ENCODE peak calls at places on chromosomes 5 and 9, in six cellular contexts. O, Y, H, X, D and I are unnamed samples.

GRCh38 chr9:15293727-15294405 is 13.2 kb downstream of the TTC39B start:
- DNase-seq in O (no peak), Y (peak; percentile 39), H (no peak), X (no peak), D (no peak), I (no peak)

GRCh38 chr9:71762900-71763653 is 5.2 kb downstream of the CEMIP2 start:
- DNase-seq in O (peak; percentile 62), Y (no peak), H (peak; percentile 18), X (no peak), D (peak; percentile 52), I (peak; percentile 80)

GRCh38 chr5:57102905-57103255 is 71.0 kb upstream of the GPBP1 start:
- DNase-seq in O (peak; percentile 71), Y (no peak), H (peak; percentile 28), X (no peak), D (no peak), I (no peak)

GRCh38 chr9:72401396-72401795 is 36.4 kb upstream of the ZFAND5 start:
- DNase-seq in O (no peak), Y (no peak), H (no peak), X (no peak), D (no peak), I (no peak)

GRCh38 chr9:128714586-128715435 is 9.1 kb downstream of the ZDHHC12 start:
- DNase-seq in O (no peak), Y (no peak), H (no peak), X (no peak), D (no peak), I (no peak)

GRCh38 chr9:135330307-135330631 is 149.3 kb upstream of the PPP1R26 start:
- DNase-seq in O (no peak), Y (no peak), H (no peak), X (no peak), D (no peak), I (no peak)

GRCh38 chr5:95392593-95393182 is 1.5 kb downstream of the FAM81B start:
- DNase-seq in O (peak; percentile 1), Y (no peak), H (no peak), X (no peak), D (peak; percentile 39), I (peak; percentile 37)

GRCh38 chr5:172636279-172637050 is 4.6 kb upstream of the NEURL1B start:
- DNase-seq in O (no peak), Y (no peak), H (no peak), X (no peak), D (no peak), I (no peak)

GRCh38 chr9:90458485-90458884 is 184.1 kb downstream of the DIRAS2 start:
- DNase-seq in O (peak; percentile 93), Y (no peak), H (peak; percentile 73), X (no peak), D (no peak), I (no peak)

GRCh38 chr5:107869459-107870115 is 198.8 kb upstream of the EFNA5 start:
- DNase-seq in O (peak; percentile 24), Y (no peak), H (no peak), X (no peak), D (peak; percentile 67), I (peak; percentile 58)

GRCh38 chr9:135760465-135760864 is 58.5 kb downstream of the KCNT1 start:
- DNase-seq in O (no peak), Y (no peak), H (no peak), X (no peak), D (no peak), I (no peak)

GRCh38 chr5:2129581-2130272 is 247.0 kb upstream of the IRX4 start:
- DNase-seq in O (no peak), Y (no peak), H (no peak), X (no peak), D (peak; percentile 6), I (no peak)
- H3K4me3 ChIP-seq in O (no peak overlapping the region), Y (no peak overlapping the region), H (no peak overlapping the region), X (no peak overlapping the region), D (no peak overlapping the region), I (no peak overlapping the region)

GRCh38 chr5:142320851-142321560 is 3.8 kb downstream of the SPRY4 start:
- DNase-seq in O (peak; percentile 54), Y (no peak), H (no peak), X (no peak), D (peak; percentile 44), I (no peak)

GRCh38 chr5:142317673-142318261 is 7.1 kb downstream of the SPRY4 start:
- DNase-seq in O (no peak), Y (no peak), H (no peak), X (no peak), D (no peak), I (no peak)

GRCh38 chr5:142320427-142320732 is 4.4 kb downstream of the SPRY4 start:
- DNase-seq in O (peak; percentile 87), Y (no peak), H (no peak), X (no peak), D (no peak), I (no peak)

GRCh38 chr5:142319105-142319504 is 5.7 kb downstream of the SPRY4 start:
- DNase-seq in O (no peak), Y (no peak), H (no peak), X (no peak), D (no peak), I (no peak)

DNA sequence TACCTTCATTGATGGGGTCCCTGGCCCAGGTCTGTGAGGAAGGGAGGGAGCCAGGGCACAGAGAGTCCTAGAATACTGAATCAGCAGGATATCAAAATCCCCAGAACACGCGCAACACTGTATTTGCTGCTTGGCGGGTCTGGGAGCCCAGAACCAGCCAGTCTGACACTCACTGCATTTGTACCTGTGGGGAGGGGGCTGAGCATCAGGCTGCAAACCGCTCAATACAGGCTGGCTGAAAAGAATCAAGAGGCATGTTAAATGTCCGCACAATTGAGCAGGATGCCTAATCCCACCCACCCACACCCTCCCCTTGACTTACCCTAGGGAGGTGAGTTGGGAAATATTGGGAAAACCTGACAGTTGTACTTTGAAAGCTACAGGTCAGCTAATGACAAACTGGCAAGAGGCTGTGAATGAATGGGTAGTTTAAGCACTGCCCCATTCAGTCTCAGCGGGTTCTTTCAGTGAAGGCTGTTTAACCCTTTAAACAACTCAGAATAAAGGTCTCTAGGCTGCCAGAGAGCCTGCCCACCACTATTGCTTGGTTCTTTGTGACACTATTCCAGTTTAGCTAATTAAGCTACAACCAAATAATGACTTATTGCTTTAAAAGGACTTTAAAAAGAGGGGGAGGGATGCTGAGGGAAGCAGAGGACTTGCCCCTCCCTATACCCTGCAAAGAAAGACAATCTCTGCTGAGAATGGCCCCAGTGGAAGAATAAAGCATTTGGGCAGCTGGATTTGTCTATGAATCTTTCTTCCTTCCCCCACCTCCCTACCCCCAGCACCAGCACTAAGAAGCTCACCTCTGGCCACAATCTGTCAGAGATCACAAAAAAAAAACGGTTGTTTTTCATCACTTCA is 5.0 kb downstream of the SPRY4 start:
- DNase-seq in O (no peak), Y (no peak), H (no peak), X (no peak), D (no peak), I (no peak)
- H3K4me3 ChIP-seq in O (no peak overlapping the region), Y (no peak overlapping the region), H (no peak overlapping the region), X (peak overlapping the region; percentile 50), D (peak overlapping the region; percentile 95), I (no peak overlapping the region)

GRCh38 chr9:34591091-34591910 is 1.8 kb upstream of the CNTFR start:
- DNase-seq in O (peak; percentile 73), Y (peak; percentile 62), H (peak; percentile 89), X (no peak), D (peak; percentile 80), I (no peak)
- H3K4me3 ChIP-seq in O (peak overlapping the region; percentile 47), Y (peak overlapping the region; percentile 66), H (peak overlapping the region; percentile 31), X (no peak overlapping the region), D (no peak overlapping the region), I (no peak overlapping the region)

DNA sequence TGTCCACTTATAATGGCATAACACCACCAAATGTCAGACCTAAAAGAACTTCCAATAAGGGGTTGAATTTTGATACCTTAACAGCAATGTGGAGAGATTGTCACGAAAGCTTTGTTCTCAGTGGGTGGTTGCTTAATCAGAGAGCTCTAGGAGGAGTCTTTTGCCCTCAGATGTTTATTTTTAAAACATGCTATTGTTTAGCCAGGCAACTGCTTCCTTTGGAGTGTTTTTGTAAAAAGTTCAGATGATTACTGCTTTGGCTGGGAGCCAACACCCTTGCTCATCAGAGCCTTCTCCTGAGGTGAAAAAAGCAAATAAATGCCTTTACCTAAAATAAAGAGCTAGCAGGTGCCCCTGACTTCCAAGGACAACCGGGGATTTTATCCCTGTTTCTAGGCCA is 65.0 kb downstream of the SLC1A1 start:
- DNase-seq in O (no peak), Y (peak; percentile 8), H (no peak), X (no peak), D (peak; percentile 69), I (peak; percentile 26)
- H3K4me3 ChIP-seq in O (no peak overlapping the region), Y (no peak overlapping the region), H (no peak overlapping the region), X (no peak overlapping the region), D (no peak overlapping the region), I (no peak overlapping the region)

DNA sequence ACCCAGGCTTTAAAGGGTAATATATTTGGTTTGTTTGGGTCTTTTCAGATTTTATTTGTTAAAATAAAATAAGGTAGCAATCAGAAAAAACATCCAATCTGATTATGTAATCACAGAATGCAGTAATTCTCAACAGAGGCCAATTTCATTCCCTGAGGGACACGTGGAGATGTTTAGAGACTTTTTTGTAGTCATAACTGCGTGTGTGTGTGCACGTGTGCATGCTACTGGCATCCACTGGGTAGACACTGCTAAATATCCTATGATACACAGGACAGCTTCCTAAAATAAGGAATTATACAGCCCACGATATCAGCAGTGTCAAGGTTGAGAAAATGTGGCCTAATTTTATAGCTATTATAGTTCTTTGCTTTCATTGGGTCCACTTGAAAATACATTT is 180.8 kb upstream of the KLF9 start:
- DNase-seq in O (no peak), Y (no peak), H (no peak), X (no peak), D (no peak), I (no peak)
- H3K4me3 ChIP-seq in O (no peak overlapping the region), Y (no peak overlapping the region), H (no peak overlapping the region), X (no peak overlapping the region), D (no peak overlapping the region), I (no peak overlapping the region)

DNA sequence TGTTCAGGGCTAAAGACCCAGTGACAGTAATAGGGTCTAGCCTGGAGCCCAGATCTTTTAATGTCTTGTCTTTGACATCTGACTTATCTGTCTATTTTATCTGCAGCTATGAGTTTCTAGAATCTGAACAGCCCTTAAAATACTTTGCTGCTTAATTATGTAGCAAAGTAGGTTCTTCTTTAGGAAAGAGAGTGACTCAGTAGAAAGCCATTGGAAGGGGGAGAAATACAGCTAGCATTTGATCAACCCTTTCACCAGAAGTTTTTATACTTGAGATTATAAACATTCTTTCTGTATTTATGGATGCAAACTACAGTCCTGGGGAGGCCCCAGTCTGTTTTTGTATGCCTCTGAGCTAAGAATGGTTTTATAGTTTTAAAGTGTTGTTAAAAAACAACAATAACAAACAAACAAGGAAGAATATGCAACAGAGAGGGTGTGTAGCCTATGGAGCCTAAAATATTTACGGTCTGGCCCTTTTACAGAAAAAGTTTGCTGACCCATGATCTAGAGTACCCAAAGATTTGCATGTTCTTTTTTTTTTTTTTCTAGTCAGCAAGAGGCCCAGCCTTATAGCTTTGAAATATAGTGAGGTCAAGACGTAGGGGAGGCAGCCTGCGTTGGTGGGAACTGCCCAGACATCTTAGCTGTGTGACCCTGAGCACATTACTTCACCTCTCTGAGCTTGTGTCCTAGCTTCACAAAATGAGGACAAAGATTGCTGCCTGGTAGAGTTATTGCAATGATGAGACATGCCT is 9.7 kb downstream of the GSN start:
- DNase-seq in O (no peak), Y (no peak), H (no peak), X (no peak), D (peak; percentile 35), I (no peak)
- H3K4me3 ChIP-seq in O (no peak overlapping the region), Y (no peak overlapping the region), H (no peak overlapping the region), X (no peak overlapping the region), D (peak overlapping the region; percentile 11), I (no peak overlapping the region)